ENCODE peak calls at places on chromosome 4, in six cellular contexts. One of them, this sample, is unnamed.

GRCh38 chr4:53651142-53651720 is 59.9 kb upstream of the LNX1 start:
- DNase-seq in Calu3: peak; percentile 48
- DNase-seq in fibroblast of the aortic adventitia: peak; percentile 64
- DNase-seq in heart right ventricle: peak; percentile 41
- DNase-seq in sigmoid colon: no peak
- DNase-seq in thoracic aorta: no peak
- DNase-seq in this sample: peak; percentile 41

GRCh38 chr4:144646523-144647094 is 653 bp downstream of the HHIP start:
- DNase-seq in Calu3: peak; percentile 14
- DNase-seq in fibroblast of the aortic adventitia: peak; percentile 35
- DNase-seq in heart right ventricle: no peak
- DNase-seq in sigmoid colon: no peak
- DNase-seq in thoracic aorta: no peak
- DNase-seq in this sample: peak; percentile 13

GRCh38 chr4:158778712-158779111 is 9.9 kb downstream of the FNIP2 start:
- DNase-seq in Calu3: peak; percentile 47
- DNase-seq in fibroblast of the aortic adventitia: no peak
- DNase-seq in heart right ventricle: no peak
- DNase-seq in sigmoid colon: no peak
- DNase-seq in thoracic aorta: no peak
- DNase-seq in this sample: no peak

GRCh38 chr4:26434030-26434639 is 56.1 kb downstream of the CCKAR start:
- DNase-seq in Calu3: no peak
- DNase-seq in fibroblast of the aortic adventitia: peak; percentile 75
- DNase-seq in heart right ventricle: no peak
- DNase-seq in sigmoid colon: no peak
- DNase-seq in thoracic aorta: no peak
- DNase-seq in this sample: no peak

GRCh38 chr4:158865520-158866177 is 96.8 kb downstream of the FNIP2 start:
- DNase-seq in Calu3: no peak
- DNase-seq in fibroblast of the aortic adventitia: no peak
- DNase-seq in heart right ventricle: no peak
- DNase-seq in sigmoid colon: no peak
- DNase-seq in thoracic aorta: no peak
- DNase-seq in this sample: no peak

GRCh38 chr4:177016541-177017141 is 223.9 kb upstream of the VEGFC start:
- DNase-seq in Calu3: no peak
- DNase-seq in fibroblast of the aortic adventitia: peak; percentile 81
- DNase-seq in heart right ventricle: no peak
- DNase-seq in sigmoid colon: no peak
- DNase-seq in thoracic aorta: no peak
- DNase-seq in this sample: peak; percentile 52

GRCh38 chr4:40843696-40844095 is 93.9 kb downstream of the NSUN7 start:
- DNase-seq in Calu3: peak; percentile 3
- DNase-seq in fibroblast of the aortic adventitia: no peak
- DNase-seq in heart right ventricle: no peak
- DNase-seq in sigmoid colon: peak; percentile 7
- DNase-seq in thoracic aorta: no peak
- DNase-seq in this sample: no peak

GRCh38 chr4:572594-572993 is 3.5 kb downstream of the TMEM271 start:
- DNase-seq in Calu3: no peak
- DNase-seq in fibroblast of the aortic adventitia: no peak
- DNase-seq in heart right ventricle: no peak
- DNase-seq in sigmoid colon: no peak
- DNase-seq in thoracic aorta: no peak
- DNase-seq in this sample: no peak

GRCh38 chr4:92791876-92792490 is 488.2 kb downstream of the GRID2 start:
- DNase-seq in Calu3: peak; percentile 2
- DNase-seq in fibroblast of the aortic adventitia: no peak
- DNase-seq in heart right ventricle: no peak
- DNase-seq in sigmoid colon: no peak
- DNase-seq in thoracic aorta: no peak
- DNase-seq in this sample: no peak

GRCh38 chr4:13151178-13151577 is 333.0 kb downstream of the RAB28 start:
- DNase-seq in Calu3: no peak
- DNase-seq in fibroblast of the aortic adventitia: no peak
- DNase-seq in heart right ventricle: no peak
- DNase-seq in sigmoid colon: peak; percentile 73
- DNase-seq in thoracic aorta: no peak
- DNase-seq in this sample: no peak

GRCh38 chr4:113483131-113483530 is 278.4 kb downstream of the CAMK2D start:
- DNase-seq in Calu3: no peak
- DNase-seq in fibroblast of the aortic adventitia: no peak
- DNase-seq in heart right ventricle: no peak
- DNase-seq in sigmoid colon: no peak
- DNase-seq in thoracic aorta: no peak
- DNase-seq in this sample: no peak

GRCh38 chr4:78971326-78971725 is 32.1 kb upstream of the PAQR3 start:
- DNase-seq in Calu3: no peak
- DNase-seq in fibroblast of the aortic adventitia: no peak
- DNase-seq in heart right ventricle: no peak
- DNase-seq in sigmoid colon: peak; percentile 70
- DNase-seq in thoracic aorta: no peak
- DNase-seq in this sample: no peak

GRCh38 chr4:24121395-24122175 is 231.7 kb upstream of the PPARGC1A start:
- DNase-seq in Calu3: no peak
- DNase-seq in fibroblast of the aortic adventitia: no peak
- DNase-seq in heart right ventricle: no peak
- DNase-seq in sigmoid colon: no peak
- DNase-seq in thoracic aorta: no peak
- DNase-seq in this sample: no peak

GRCh38 chr4:89438102-89438831 is 130.7 kb upstream of the GPRIN3 start:
- DNase-seq in Calu3: peak; percentile 50
- DNase-seq in fibroblast of the aortic adventitia: peak; percentile 37
- DNase-seq in heart right ventricle: no peak
- DNase-seq in sigmoid colon: no peak
- DNase-seq in thoracic aorta: no peak
- DNase-seq in this sample: peak; percentile 77
- TF ChIP-seq CTCF in Calu3: no peak
- TF ChIP-seq CTCF in fibroblast of the aortic adventitia: peak; percentile 20
- TF ChIP-seq CTCF in heart right ventricle: peak; percentile 25
- TF ChIP-seq CTCF in sigmoid colon: no peak
- TF ChIP-seq CTCF in thoracic aorta: no peak
- TF ChIP-seq CTCF in this sample: peak; percentile 38

GRCh38 chr4:142984871-142985585 is 138.9 kb upstream of the INPP4B start:
- DNase-seq in Calu3: peak; percentile 39
- DNase-seq in fibroblast of the aortic adventitia: peak; percentile 18
- DNase-seq in heart right ventricle: no peak
- DNase-seq in sigmoid colon: no peak
- DNase-seq in thoracic aorta: no peak
- DNase-seq in this sample: peak; percentile 55
- TF ChIP-seq CTCF in Calu3: peak; percentile 58
- TF ChIP-seq CTCF in fibroblast of the aortic adventitia: peak; percentile 43
- TF ChIP-seq CTCF in heart right ventricle: peak; percentile 24
- TF ChIP-seq CTCF in sigmoid colon: no peak
- TF ChIP-seq CTCF in thoracic aorta: no peak
- TF ChIP-seq CTCF in this sample: peak; percentile 0

GRCh38 chr4:186942745-186943606 is 219.3 kb upstream of the FAT1 start:
- DNase-seq in Calu3: no peak
- DNase-seq in fibroblast of the aortic adventitia: no peak
- DNase-seq in heart right ventricle: no peak
- DNase-seq in sigmoid colon: peak; percentile 73
- DNase-seq in thoracic aorta: no peak
- DNase-seq in this sample: no peak
- TF ChIP-seq CTCF in Calu3: no peak
- TF ChIP-seq CTCF in fibroblast of the aortic adventitia: no peak
- TF ChIP-seq CTCF in heart right ventricle: no peak
- TF ChIP-seq CTCF in sigmoid colon: no peak
- TF ChIP-seq CTCF in thoracic aorta: no peak
- TF ChIP-seq CTCF in this sample: no peak

GRCh38 chr4:82248903-82249632 is 124.7 kb downstream of the HNRNPD start:
- DNase-seq in Calu3: no peak
- DNase-seq in fibroblast of the aortic adventitia: no peak
- DNase-seq in heart right ventricle: no peak
- DNase-seq in sigmoid colon: no peak
- DNase-seq in thoracic aorta: no peak
- DNase-seq in this sample: peak; percentile 13
- TF ChIP-seq CTCF in Calu3: no peak
- TF ChIP-seq CTCF in fibroblast of the aortic adventitia: no peak
- TF ChIP-seq CTCF in heart right ventricle: no peak
- TF ChIP-seq CTCF in sigmoid colon: no peak
- TF ChIP-seq CTCF in thoracic aorta: no peak
- TF ChIP-seq CTCF in this sample: no peak

GRCh38 chr4:1759170-1759817 is 33.8 kb upstream of the FGFR3 start:
- DNase-seq in Calu3: no peak
- DNase-seq in fibroblast of the aortic adventitia: no peak
- DNase-seq in heart right ventricle: no peak
- DNase-seq in sigmoid colon: no peak
- DNase-seq in thoracic aorta: no peak
- DNase-seq in this sample: no peak

GRCh38 chr4:1761130-1761688 is 31.9 kb upstream of the FGFR3 start:
- DNase-seq in Calu3: no peak
- DNase-seq in fibroblast of the aortic adventitia: no peak
- DNase-seq in heart right ventricle: no peak
- DNase-seq in sigmoid colon: no peak
- DNase-seq in thoracic aorta: no peak
- DNase-seq in this sample: no peak

GRCh38 chr4:1758306-1759121 is 34.6 kb upstream of the FGFR3 start:
- DNase-seq in Calu3: no peak
- DNase-seq in fibroblast of the aortic adventitia: no peak
- DNase-seq in heart right ventricle: no peak
- DNase-seq in sigmoid colon: no peak
- DNase-seq in thoracic aorta: no peak
- DNase-seq in this sample: no peak

GRCh38 chr4:1760521-1761001 is 32.5 kb upstream of the FGFR3 start:
- DNase-seq in Calu3: no peak
- DNase-seq in fibroblast of the aortic adventitia: no peak
- DNase-seq in heart right ventricle: no peak
- DNase-seq in sigmoid colon: no peak
- DNase-seq in thoracic aorta: no peak
- DNase-seq in this sample: no peak

GRCh38 chr4:1759818-1760223 is 33.3 kb upstream of the FGFR3 start:
- DNase-seq in Calu3: no peak
- DNase-seq in fibroblast of the aortic adventitia: no peak
- DNase-seq in heart right ventricle: no peak
- DNase-seq in sigmoid colon: no peak
- DNase-seq in thoracic aorta: no peak
- DNase-seq in this sample: no peak
- TF ChIP-seq CTCF in Calu3: no peak
- TF ChIP-seq CTCF in fibroblast of the aortic adventitia: no peak
- TF ChIP-seq CTCF in heart right ventricle: no peak
- TF ChIP-seq CTCF in sigmoid colon: no peak
- TF ChIP-seq CTCF in thoracic aorta: no peak
- TF ChIP-seq CTCF in this sample: no peak

DNA sequence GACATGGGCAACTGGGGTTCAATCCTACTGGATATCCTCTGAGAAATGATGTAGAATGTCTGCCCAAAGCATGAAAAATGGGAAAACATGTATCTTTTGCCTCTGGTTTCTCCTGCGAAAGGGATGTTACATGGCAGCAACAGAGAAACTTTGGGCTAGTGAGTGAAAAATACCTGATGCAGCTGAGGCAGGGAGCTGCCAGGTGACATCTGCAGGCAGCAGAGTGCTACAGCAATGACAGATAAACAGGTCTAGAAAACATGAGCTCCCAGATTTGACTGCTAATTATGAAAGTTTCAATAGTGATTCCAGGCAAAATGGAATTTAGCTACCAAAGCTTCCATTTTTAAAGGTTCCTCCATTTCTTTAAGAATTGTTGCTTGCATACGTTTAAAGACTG is 4.8 kb upstream of the CXCL1 start:
- DNase-seq in Calu3: peak; percentile 43
- DNase-seq in fibroblast of the aortic adventitia: no peak
- DNase-seq in heart right ventricle: no peak
- DNase-seq in sigmoid colon: no peak
- DNase-seq in thoracic aorta: no peak
- DNase-seq in this sample: peak; percentile 64
- TF ChIP-seq CTCF in Calu3: peak; percentile 68
- TF ChIP-seq CTCF in fibroblast of the aortic adventitia: no peak
- TF ChIP-seq CTCF in heart right ventricle: no peak
- TF ChIP-seq CTCF in sigmoid colon: peak; percentile 16
- TF ChIP-seq CTCF in thoracic aorta: no peak
- TF ChIP-seq CTCF in this sample: peak; percentile 74

This sample was measured in MCF 10A.